ENCODE peak calls at places on chromosomes 12 and 14, in six cellular contexts. M is A549, W is endothelial cell of umbilical vein, P is GM12878, K is HepG2, D is K562. X is an unnamed sample.

GRCh38 chr12:102980350-102980749 is 22.9 kb downstream of the ASCL1 start:
- DNase-seq in K (no peak), M (no peak), W (no peak), D (no peak), P (no peak), X (no peak)

GRCh38 chr14:20622816-20623291 is 18.6 kb downstream of the OR6S1 start:
- DNase-seq in P (no peak), D (no peak), K (no peak), W (no peak), M (no peak), X (peak)

GRCh38 chr12:49244161-49244560 is 20.7 kb upstream of the TUBA1C start:
- DNase-seq in M (no peak), W (no peak), K (no peak), D (no peak), P (no peak), X (no peak)

GRCh38 chr12:71900091-71900490 is 38.6 kb upstream of the TPH2 start:
- DNase-seq in K (peak), P (no peak), D (no peak), M (peak), W (peak), X (peak)

GRCh38 chr14:50961606-50962259 is 17.4 kb upstream of the PYGL start:
- DNase-seq in D (no peak), W (peak), M (peak), P (no peak), K (no peak), X (no peak)

GRCh38 chr14:100102156-100102785 is 37.0 kb downstream of the EVL start:
- DNase-seq in W (no peak), D (no peak), M (no peak), K (no peak), P (no peak), X (no peak)

GRCh38 chr12:79255326-79255725 is 390.8 kb downstream of the SYT1 start:
- DNase-seq in K (no peak), W (no peak), D (no peak), P (no peak), M (no peak), X (no peak)

GRCh38 chr12:5163661-5164060 is 120.0 kb downstream of the KCNA5 start:
- DNase-seq in W (no peak), M (no peak), D (no peak), P (no peak), K (no peak), X (no peak)

GRCh38 chr12:6089041-6089823 is 35.2 kb downstream of the VWF start:
- DNase-seq in D (no peak), M (peak), W (no peak), K (peak), P (no peak), X (peak)

GRCh38 chr12:80187660-80188090 is 88.3 kb downstream of the OTOGL start:
- DNase-seq in W (peak), P (peak), D (no peak), M (no peak), K (no peak), X (no peak)

GRCh38 chr14:29999013-29999539 is 71.4 kb upstream of the PRKD1 start:
- DNase-seq in M (no peak), D (no peak), K (no peak), P (no peak), W (no peak), X (no peak)

GRCh38 chr12:120687570-120688289 is 781 bp downstream of the MLEC start:
- DNase-seq in P (no peak), K (no peak), D (peak), W (peak), M (no peak), X (peak)

GRCh38 chr12:98503593-98504367 is 11.6 kb upstream of the TMPO start:
- DNase-seq in M (peak), D (peak), K (peak), P (peak), W (peak), X (peak)

GRCh38 chr12:122395319-122395718 is 27.1 kb downstream of the CLIP1 start:
- DNase-seq in D (no peak), W (peak), K (no peak), P (no peak), M (peak), X (no peak)

GRCh38 chr14:50657753-50658152 is 10.4 kb downstream of the SAV1 start:
- DNase-seq in K (no peak), P (no peak), W (no peak), M (no peak), D (no peak), X (no peak)

GRCh38 chr12:6927999-6928702 is 392 bp downstream of the ATN1 start:
- DNase-seq in K (no peak), P (no peak), M (no peak), W (no peak), D (peak), X (no peak)

GRCh38 chr14:54857830-54858269 is 44.8 kb downstream of the GCH1 start:
- DNase-seq in K (no peak), M (no peak), P (peak), D (no peak), W (no peak), X (peak)

GRCh38 chr14:63275611-63276010 is 43.1 kb downstream of the GPHB5 start:
- DNase-seq in D (no peak), P (no peak), K (no peak), W (no peak), M (no peak), X (no peak)

GRCh38 chr14:103535081-103535890 is 6.3 kb downstream of the TRMT61A start:
- DNase-seq in M (no peak), D (no peak), W (no peak), K (no peak), P (no peak), X (no peak)

GRCh38 chr12:77855548-77855947 is 24.9 kb downstream of the NAV3 start:
- DNase-seq in W (no peak), P (no peak), K (no peak), D (no peak), M (no peak), X (no peak)

GRCh38 chr14:38384746-38385145 is 128.9 kb upstream of the CLEC14A start:
- DNase-seq in K (no peak), P (no peak), M (no peak), W (no peak), D (no peak), X (no peak)

GRCh38 chr14:101783260-101784016 is 21.9 kb downstream of the PPP2R5C start:
- DNase-seq in M (no peak), D (no peak), W (no peak), P (no peak), K (no peak), X (no peak)

GRCh38 chr12:6724409-6724797 is 557 bp downstream of the COPS7A start:
- DNase-seq in D (no peak), P (no peak), W (no peak), K (peak), M (peak), X (peak)

GRCh38 chr14:28773917-28774691 is 7.5 kb downstream of the FOXG1 start:
- DNase-seq in P (no peak), W (no peak), M (peak), K (no peak), D (no peak), X (no peak)

GRCh38 chr12:24997970-24998582 is 49.2 kb upstream of the BCAT1 start:
- DNase-seq in K (no peak), P (peak), W (peak), D (no peak), M (no peak), X (no peak)

GRCh38 chr14:68593806-68594536 is 198.9 kb downstream of the ZFP36L1 start:
- DNase-seq in P (no peak), K (peak), D (no peak), W (no peak), M (peak), X (peak)

GRCh38 chr14:96633096-96633495 is 130.9 kb downstream of the PAPOLA start:
- DNase-seq in W (no peak), P (no peak), M (no peak), K (no peak), D (no peak), X (no peak)

GRCh38 chr14:63454863-63455622 is 88.1 kb downstream of the PPP2R5E start:
- DNase-seq in D (no peak), P (no peak), K (no peak), W (no peak), M (no peak), X (peak)

GRCh38 chr14:66233571-66233970 is 252.6 kb upstream of the CCDC196 start:
- DNase-seq in K (no peak), M (no peak), D (no peak), W (no peak), P (no peak), X (no peak)

GRCh38 chr12:67649165-67650126 is 901 bp downstream of the DYRK2 start:
- DNase-seq in K (no peak), P (no peak), D (peak), M (no peak), W (peak), X (peak)
- TF ChIP-seq MYC in K (peak), P (no peak), D (peak), M (no peak), W (no peak), X (peak)

GRCh38 chr12:105256011-105256410 is 20.0 kb upstream of the APPL2 start:
- DNase-seq in W (no peak), M (no peak), D (no peak), P (no peak), K (no peak), X (no peak)
- TF ChIP-seq MYC in W (no peak), M (no peak), D (no peak), P (no peak), K (no peak), X (no peak)

GRCh38 chr14:53126705-53127104 is 26.4 kb downstream of the DDHD1 start:
- DNase-seq in M (no peak), K (no peak), D (no peak), P (no peak), W (no peak), X (no peak)
- TF ChIP-seq MYC in M (no peak), K (no peak), D (no peak), P (no peak), W (no peak), X (no peak)

DNA sequence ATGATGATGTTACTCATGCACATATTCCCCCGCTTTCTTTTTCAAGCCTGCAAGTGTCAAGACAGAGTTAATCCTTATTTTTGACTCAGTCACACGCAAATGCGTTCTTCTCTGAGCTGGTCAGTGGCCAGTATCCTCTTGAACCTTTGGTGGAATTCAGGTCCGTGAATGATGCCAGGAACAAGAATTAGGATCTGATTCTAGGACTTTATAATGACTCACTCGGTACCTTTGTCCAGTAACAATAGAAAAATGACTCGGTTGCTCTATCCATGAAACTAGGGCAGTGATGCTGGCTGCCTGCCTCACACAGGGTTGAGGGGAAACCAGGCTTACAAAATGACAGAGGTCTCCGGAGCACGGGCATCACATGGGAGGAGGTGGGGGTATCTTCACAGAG is 185.8 kb upstream of the NUDT4 start:
- DNase-seq in W (no peak), M (no peak), D (no peak), K (no peak), P (no peak), X (no peak)
- TF ChIP-seq MYC in W (no peak), M (no peak), D (no peak), K (no peak), P (no peak), X (no peak)

GRCh38 chr12:85626031-85626781 is 210.0 kb downstream of the RASSF9 start:
- DNase-seq in W (peak), P (no peak), K (no peak), D (no peak), M (peak), X (peak)
- TF ChIP-seq MYC in W (no peak), P (no peak), K (no peak), D (no peak), M (no peak), X (no peak)

DNA sequence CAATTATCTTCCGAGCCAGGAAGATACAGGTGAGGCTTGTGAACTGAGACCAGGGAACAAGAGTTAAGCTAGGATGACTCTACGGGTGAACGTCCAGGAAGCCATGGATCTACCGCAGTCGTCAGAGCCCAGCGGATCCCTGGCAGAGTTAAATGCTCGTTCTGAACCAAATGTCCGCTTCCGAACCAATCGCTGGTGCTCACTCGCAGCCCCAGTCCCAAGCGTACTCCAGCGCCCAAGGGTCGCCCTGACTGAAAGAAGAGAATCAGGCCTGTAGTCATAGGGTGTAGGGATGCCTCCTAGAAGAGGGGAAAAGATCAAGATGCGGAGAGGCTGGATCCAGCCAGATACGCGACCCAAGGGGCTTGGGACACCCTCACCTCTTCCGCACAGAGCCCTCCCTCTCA is 283 bp downstream of the VIPAS39 start:
- DNase-seq in D (no peak), M (no peak), P (no peak), W (no peak), K (no peak), X (no peak)
- TF ChIP-seq MYC in D (no peak), M (no peak), P (no peak), W (no peak), K (no peak), X (no peak)